ENCODE peak calls at places on chromosome 16, in five cellular contexts. A is heart right ventricle, V is tibial artery, W is ovary, G is heart left ventricle. X is an unnamed sample.

GRCh38 chr16:3690991-3691720 is 26.2 kb downstream of the TRAP1 start:
- DNase-seq in A (no peak), V (no peak), W (no peak), G (no peak), X (no peak)

GRCh38 chr16:85940214-85940613 is 41.3 kb downstream of the IRF8 start:
- DNase-seq in A (no peak), V (no peak), W (no peak), G (no peak), X (no peak)

GRCh38 chr16:50015631-50016030 is 9.4 kb upstream of the CNEP1R1 start:
- DNase-seq in A (no peak), V (no peak), W (no peak), G (no peak), X (no peak)

GRCh38 chr16:10552998-10553491 is 27.4 kb downstream of the EMP2 start:
- DNase-seq in A (peak; percentile 60), V (peak; percentile 89), W (no peak), G (peak; percentile 71), X (no peak)

GRCh38 chr16:49788505-49788904 is 67.4 kb downstream of the ZNF423 start:
- DNase-seq in A (peak; percentile 33), V (peak; percentile 81), W (peak; percentile 83), G (no peak), X (no peak)

GRCh38 chr16:19595043-19595767 is 39.7 kb downstream of the VPS35L start:
- DNase-seq in A (peak; percentile 50), V (no peak), W (no peak), G (peak; percentile 26), X (no peak)

GRCh38 chr16:11386054-11386680 is 40.9 kb downstream of the RMI2 start:
- DNase-seq in A (no peak), V (peak; percentile 53), W (no peak), G (no peak), X (no peak)

GRCh38 chr16:19168173-19169080 is at the start of gene SYT17:
- DNase-seq in A (peak; percentile 43), V (no peak), W (no peak), G (peak; percentile 22), X (no peak)

GRCh38 chr16:81492965-81493754 is 48.6 kb downstream of the CMIP start:
- DNase-seq in A (no peak), V (no peak), W (no peak), G (no peak), X (no peak)

GRCh38 chr16:2090819-2091721 is 43.3 kb downstream of the TSC2 start:
- DNase-seq in A (peak; percentile 73), V (no peak), W (peak; percentile 85), G (peak; percentile 58), X (peak; percentile 68)

GRCh38 chr16:50473375-50473945 is 74.7 kb upstream of the NKD1 start:
- DNase-seq in A (no peak), V (no peak), W (no peak), G (no peak), X (no peak)

GRCh38 chr16:54176376-54176901 is 110.1 kb downstream of the IRX3 start:
- DNase-seq in A (no peak), V (no peak), W (peak; percentile 43), G (no peak), X (no peak)

GRCh38 chr16:81796585-81797346 is 17.7 kb downstream of the PLCG2 start:
- DNase-seq in A (no peak), V (no peak), W (no peak), G (no peak), X (no peak)

GRCh38 chr16:4194661-4195060 is 47.2 kb downstream of the SRL start:
- DNase-seq in A (no peak), V (no peak), W (no peak), G (no peak), X (no peak)

GRCh38 chr16:456891-457483 is 31.5 kb downstream of the RAB11FIP3 start:
- DNase-seq in A (no peak), V (no peak), W (peak; percentile 70), G (no peak), X (no peak)

GRCh38 chr16:25063102-25063501 is 47.9 kb upstream of the ARHGAP17 start:
- DNase-seq in A (no peak), V (no peak), W (no peak), G (no peak), X (no peak)

GRCh38 chr16:28876973-28877641 is 1.2 kb upstream of the ATP2A1 start:
- DNase-seq in A (no peak), V (no peak), W (no peak), G (no peak), X (no peak)

GRCh38 chr16:55478827-55479559 is at the start of gene MMP2:
- DNase-seq in A (peak; percentile 77), V (peak; percentile 86), W (peak; percentile 89), G (peak; percentile 80), X (no peak)

GRCh38 chr16:10565167-10565566 is 15.2 kb downstream of the EMP2 start:
- DNase-seq in A (no peak), V (no peak), W (no peak), G (no peak), X (no peak)

GRCh38 chr16:17994027-17994426 is 342.5 kb downstream of the NPIPA8 start:
- DNase-seq in A (no peak), V (no peak), W (no peak), G (no peak), X (no peak)

GRCh38 chr16:66521227-66521626 is 28.7 kb downstream of the TK2 start:
- DNase-seq in A (no peak), V (no peak), W (no peak), G (no peak), X (no peak)
- H3K4me1 ChIP-seq in A (peaks cover 31% of the 10 kb centered on the region), V (no peaks in the 10 kb centered on the region), W (peaks cover 20% of the 10 kb centered on the region), G (peaks cover 98% of the 10 kb centered on the region), X (peaks cover 27% of the 10 kb centered on the region)

DNA sequence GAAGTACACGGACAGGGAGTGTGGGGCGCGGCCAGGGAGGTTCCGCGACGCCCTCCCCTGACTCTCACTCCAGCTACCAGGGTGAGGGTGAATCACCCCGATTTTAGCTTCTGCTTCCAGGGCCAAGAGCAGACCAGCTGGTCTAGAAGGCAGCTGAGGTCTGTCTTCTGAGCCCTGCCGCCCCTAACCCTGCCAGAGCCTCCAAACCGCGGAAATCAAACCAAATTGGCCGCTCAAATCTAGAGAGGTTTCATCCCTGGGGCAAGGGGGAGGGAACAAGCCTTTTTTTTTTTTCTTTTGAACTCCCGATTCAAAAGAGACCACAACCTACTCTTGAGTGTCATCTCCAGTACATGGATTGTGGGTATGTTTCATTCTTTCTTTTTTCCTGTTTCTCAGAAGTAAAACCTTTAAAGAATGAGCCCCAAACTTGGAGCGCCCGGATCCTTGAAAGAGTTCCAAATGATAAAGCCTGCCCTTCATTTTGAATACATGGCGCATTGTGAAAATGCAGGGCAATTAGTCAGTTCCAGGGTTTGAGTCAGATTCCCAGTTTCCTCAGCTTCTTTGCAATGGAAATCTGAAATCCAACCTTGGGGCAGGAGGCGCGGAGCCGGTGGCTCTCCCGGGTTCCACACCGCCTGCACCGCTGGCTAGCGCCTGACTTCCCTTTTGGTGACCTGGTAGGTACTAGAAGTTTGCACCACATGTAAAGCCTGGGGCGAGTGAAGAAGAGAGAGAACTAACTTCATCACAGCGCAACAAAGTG is 16.5 kb upstream of the ZFHX3 start:
- DNase-seq in A (peak; percentile 30), V (peak; percentile 78), W (no peak), G (no peak), X (no peak)
- H3K4me1 ChIP-seq in A (peaks cover 37% of the 10 kb centered on the region), V (peaks cover 6% of the 10 kb centered on the region), W (no peaks in the 10 kb centered on the region), G (peaks cover 82% of the 10 kb centered on the region), X (peaks cover 27% of the 10 kb centered on the region)

GRCh38 chr16:87534751-87535150 is 41.9 kb upstream of the ZCCHC14 start:
- DNase-seq in A (no peak), V (no peak), W (no peak), G (no peak), X (no peak)
- H3K4me1 ChIP-seq in A (no peaks in the 10 kb centered on the region), V (no peaks in the 10 kb centered on the region), W (no peaks in the 10 kb centered on the region), G (no peaks in the 10 kb centered on the region), X (peaks cover 3% of the 10 kb centered on the region)

GRCh38 chr16:27317738-27318398 is 4.1 kb downstream of the IL4R start:
- DNase-seq in A (no peak), V (no peak), W (no peak), G (no peak), X (no peak)
- H3K4me1 ChIP-seq in A (peaks cover 40% of the 10 kb centered on the region), V (no peaks in the 10 kb centered on the region), W (peaks cover 5% of the 10 kb centered on the region), G (peaks cover 91% of the 10 kb centered on the region), X (peaks cover 16% of the 10 kb centered on the region)